ENCODE peak calls at places on chromosomes 11 and 22, in six cellular contexts. T, E, Q, F, L and A are unnamed samples.

GRCh38 chr22:29689872-29690213 is 30.0 kb upstream of the CABP7 start:
- DNase-seq in T (no peak), E (no peak), Q (peak), F (no peak), L (peak), A (peak)

GRCh38 chr22:37186228-37186996 is 1.6 kb downstream of the C1QTNF6 start:
- DNase-seq in T (no peak), E (no peak), Q (no peak), F (no peak), L (peak), A (no peak)

GRCh38 chr11:44300881-44301855 is 8.8 kb downstream of the ALX4 start:
- DNase-seq in T (no peak), E (no peak), Q (no peak), F (no peak), L (no peak), A (no peak)

GRCh38 chr11:123461164-123461563 is 31.1 kb downstream of the GRAMD1B start:
- DNase-seq in T (no peak), E (no peak), Q (no peak), F (no peak), L (no peak), A (no peak)

GRCh38 chr11:13289081-13289480 is 11.5 kb downstream of the BMAL1 start:
- DNase-seq in T (no peak), E (no peak), Q (no peak), F (no peak), L (no peak), A (no peak)

GRCh38 chr11:134069426-134069921 is 602 bp downstream of the JAM3 start:
- DNase-seq in T (no peak), E (no peak), Q (no peak), F (no peak), L (no peak), A (no peak)

GRCh38 chr22:36795633-36796032 is 19.7 kb upstream of the IFT27 start:
- DNase-seq in T (no peak), E (no peak), Q (no peak), F (no peak), L (no peak), A (no peak)

GRCh38 chr11:15972838-15973237 is 383.5 kb downstream of the SOX6 start:
- DNase-seq in T (no peak), E (no peak), Q (no peak), F (no peak), L (no peak), A (no peak)

GRCh38 chr11:33310720-33311500 is 53.7 kb downstream of the HIPK3 start:
- DNase-seq in T (no peak), E (no peak), Q (no peak), F (peak), L (no peak), A (no peak)

GRCh38 chr22:33470456-33470855 is 412.3 kb upstream of the SYN3 start:
- DNase-seq in T (no peak), E (no peak), Q (no peak), F (no peak), L (no peak), A (no peak)

GRCh38 chr11:129930743-129931142 is 35.4 kb upstream of the NFRKB start:
- DNase-seq in T (peak), E (no peak), Q (no peak), F (no peak), L (no peak), A (no peak)

GRCh38 chr11:46250071-46251052 is 27.1 kb upstream of the CREB3L1 start:
- DNase-seq in T (no peak), E (no peak), Q (no peak), F (no peak), L (no peak), A (no peak)